ENCODE peak calls at places on chromosomes 16 and 17, in eight cellular contexts. One of them, this sample, is unnamed.

GRCh38 chr17:20089795-20090547 is 80.8 kb downstream of the SPECC1 start:
- DNase-seq in stimulated activated CD8-positive, alpha-beta memory T cell treated with anti-CD3 and anti-CD28 coated beads, Interleukin-15, amount 100 ng/mL, for 24 hours: no peak
- DNase-seq in HuH-7.5: no peak
- DNase-seq in anterior cingulate cortex: no peak
- DNase-seq in A549: no peak
- DNase-seq in NCI-H2081: peak; percentile 14
- DNase-seq in mammary epithelial cell: no peak
- DNase-seq in fibroblast of lung: no peak
- DNase-seq in this sample: no peak

GRCh38 chr17:2954898-2955445 is 108.4 kb downstream of the OR1D5 start:
- DNase-seq in A549: peak; percentile 90
- DNase-seq in fibroblast of lung: peak; percentile 99
- DNase-seq in HuH-7.5: no peak
- DNase-seq in stimulated activated CD8-positive, alpha-beta memory T cell treated with anti-CD3 and anti-CD28 coated beads, Interleukin-15, amount 100 ng/mL, for 24 hours: no peak
- DNase-seq in mammary epithelial cell: peak; percentile 98
- DNase-seq in NCI-H2081: no peak
- DNase-seq in anterior cingulate cortex: no peak
- DNase-seq in this sample: no peak

GRCh38 chr17:49108318-49108717 is 24.3 kb upstream of the B4GALNT2 start:
- DNase-seq in NCI-H2081: peak; percentile 47
- DNase-seq in anterior cingulate cortex: peak; percentile 15
- DNase-seq in HuH-7.5: no peak
- DNase-seq in stimulated activated CD8-positive, alpha-beta memory T cell treated with anti-CD3 and anti-CD28 coated beads, Interleukin-15, amount 100 ng/mL, for 24 hours: no peak
- DNase-seq in fibroblast of lung: peak; percentile 91
- DNase-seq in mammary epithelial cell: peak; percentile 37
- DNase-seq in A549: peak; percentile 62
- DNase-seq in this sample: no peak

GRCh38 chr17:35554668-35555067 is 6.0 kb downstream of the SLFN14 start:
- DNase-seq in A549: no peak
- DNase-seq in fibroblast of lung: no peak
- DNase-seq in HuH-7.5: no peak
- DNase-seq in stimulated activated CD8-positive, alpha-beta memory T cell treated with anti-CD3 and anti-CD28 coated beads, Interleukin-15, amount 100 ng/mL, for 24 hours: no peak
- DNase-seq in mammary epithelial cell: no peak
- DNase-seq in NCI-H2081: no peak
- DNase-seq in anterior cingulate cortex: no peak
- DNase-seq in this sample: no peak

GRCh38 chr17:29010129-29010528 is 4.3 kb upstream of the SEZ6 start:
- DNase-seq in HuH-7.5: no peak
- DNase-seq in A549: no peak
- DNase-seq in NCI-H2081: peak; percentile 55
- DNase-seq in fibroblast of lung: no peak
- DNase-seq in mammary epithelial cell: no peak
- DNase-seq in stimulated activated CD8-positive, alpha-beta memory T cell treated with anti-CD3 and anti-CD28 coated beads, Interleukin-15, amount 100 ng/mL, for 24 hours: no peak
- DNase-seq in anterior cingulate cortex: no peak
- DNase-seq in this sample: no peak

GRCh38 chr16:74577882-74578366 is 29.0 kb downstream of the GLG1 start:
- DNase-seq in fibroblast of lung: peak; percentile 75
- DNase-seq in anterior cingulate cortex: no peak
- DNase-seq in stimulated activated CD8-positive, alpha-beta memory T cell treated with anti-CD3 and anti-CD28 coated beads, Interleukin-15, amount 100 ng/mL, for 24 hours: no peak
- DNase-seq in mammary epithelial cell: peak; percentile 70
- DNase-seq in A549: no peak
- DNase-seq in NCI-H2081: peak; percentile 42
- DNase-seq in HuH-7.5: no peak
- DNase-seq in this sample: no peak

GRCh38 chr17:29589524-29590260 is at the start of gene GIT1:
- DNase-seq in HuH-7.5: peak; percentile 98
- DNase-seq in mammary epithelial cell: peak; percentile 81
- DNase-seq in stimulated activated CD8-positive, alpha-beta memory T cell treated with anti-CD3 and anti-CD28 coated beads, Interleukin-15, amount 100 ng/mL, for 24 hours: peak; percentile 69
- DNase-seq in A549: peak; percentile 92
- DNase-seq in NCI-H2081: peak; percentile 81
- DNase-seq in fibroblast of lung: peak; percentile 79
- DNase-seq in anterior cingulate cortex: peak; percentile 76
- DNase-seq in this sample: no peak

GRCh38 chr17:6756425-6757012 is 673 bp downstream of the XAF1 start:
- DNase-seq in NCI-H2081: no peak
- DNase-seq in fibroblast of lung: no peak
- DNase-seq in HuH-7.5: no peak
- DNase-seq in A549: no peak
- DNase-seq in stimulated activated CD8-positive, alpha-beta memory T cell treated with anti-CD3 and anti-CD28 coated beads, Interleukin-15, amount 100 ng/mL, for 24 hours: no peak
- DNase-seq in mammary epithelial cell: no peak
- DNase-seq in anterior cingulate cortex: no peak
- DNase-seq in this sample: no peak

GRCh38 chr17:67245694-67246397 is 850 bp upstream of the HELZ start:
- DNase-seq in stimulated activated CD8-positive, alpha-beta memory T cell treated with anti-CD3 and anti-CD28 coated beads, Interleukin-15, amount 100 ng/mL, for 24 hours: peak; percentile 14
- DNase-seq in fibroblast of lung: no peak
- DNase-seq in HuH-7.5: peak; percentile 48
- DNase-seq in mammary epithelial cell: peak; percentile 26
- DNase-seq in anterior cingulate cortex: no peak
- DNase-seq in NCI-H2081: no peak
- DNase-seq in A549: no peak
- DNase-seq in this sample: no peak

GRCh38 chr17:60908324-60908723 is 230.7 kb downstream of the BCAS3 start:
- DNase-seq in fibroblast of lung: no peak
- DNase-seq in A549: no peak
- DNase-seq in NCI-H2081: no peak
- DNase-seq in mammary epithelial cell: no peak
- DNase-seq in anterior cingulate cortex: no peak
- DNase-seq in stimulated activated CD8-positive, alpha-beta memory T cell treated with anti-CD3 and anti-CD28 coated beads, Interleukin-15, amount 100 ng/mL, for 24 hours: no peak
- DNase-seq in HuH-7.5: no peak
- DNase-seq in this sample: no peak

GRCh38 chr17:38469875-38470274 is 41.6 kb downstream of the ARHGAP23 start:
- DNase-seq in HuH-7.5: no peak
- DNase-seq in mammary epithelial cell: no peak
- DNase-seq in fibroblast of lung: peak; percentile 86
- DNase-seq in anterior cingulate cortex: peak; percentile 26
- DNase-seq in NCI-H2081: no peak
- DNase-seq in A549: no peak
- DNase-seq in stimulated activated CD8-positive, alpha-beta memory T cell treated with anti-CD3 and anti-CD28 coated beads, Interleukin-15, amount 100 ng/mL, for 24 hours: no peak
- DNase-seq in this sample: no peak